ENCODE peak calls at places on chromosome 3, in five cellular contexts. R, S, J, G and O are unnamed samples.

GRCh38 chr3:14900881-14901873 is 46.2 kb upstream of the NR2C2 start:
- ATAC-seq in R (no peak), S (no peak), J (no peak), G (no peak), O (no peak)

GRCh38 chr3:193572426-193572908 is 17.8 kb upstream of the ATP13A4 start:
- ATAC-seq in R (peak; percentile 53), S (no peak), J (peak; percentile 66), G (peak; percentile 94), O (no peak)

GRCh38 chr3:123642182-123642956 is 57.5 kb upstream of the HACD2 start:
- ATAC-seq in R (peak; percentile 83), S (no peak), J (peak; percentile 21), G (peak; percentile 94), O (peak; percentile 86)

GRCh38 chr3:45639044-45639392 is 44.5 kb downstream of the LIMD1 start:
- ATAC-seq in R (no peak), S (no peak), J (no peak), G (no peak), O (no peak)

GRCh38 chr3:184176377-184177330 is 2.0 kb downstream of the AP2M1 start:
- ATAC-seq in R (no peak), S (no peak), J (peak; percentile 13), G (peak; percentile 86), O (peak; percentile 66)

GRCh38 chr3:72924055-72924454 is 36.2 kb downstream of the GXYLT2 start:
- ATAC-seq in R (no peak), S (no peak), J (no peak), G (no peak), O (no peak)

GRCh38 chr3:153291052-153291689 is 129.1 kb downstream of the RAP2B start:
- ATAC-seq in R (no peak), S (no peak), J (no peak), G (peak; percentile 94), O (no peak)

GRCh38 chr3:118628704-118629341 is 405.8 kb downstream of the IGSF11 start:
- ATAC-seq in R (no peak), S (no peak), J (no peak), G (peak; percentile 99), O (peak; percentile 51)

GRCh38 chr3:72820405-72820804 is 27.8 kb downstream of the SHQ1 start:
- ATAC-seq in R (no peak), S (no peak), J (no peak), G (peak; percentile 63), O (no peak)

GRCh38 chr3:86937306-86937791 is 53.6 kb downstream of the VGLL3 start:
- ATAC-seq in R (no peak), S (no peak), J (peak; percentile 46), G (no peak), O (peak; percentile 86)